ENCODE peak calls at places on chromosomes 11 and 22, in eight cellular contexts. N, S, O, J, I, C, W and T are unnamed samples.

GRCh38 chr22:27668828-27669797 is 132.4 kb downstream of the MN1 start:
- DNase-seq in N (no peak), S (peak; percentile 90), O (no peak), J (peak; percentile 32), I (peak; percentile 90), C (peak; percentile 65), W (peak; percentile 71), T (peak; percentile 68)

GRCh38 chr11:44530413-44531115 is 34.9 kb upstream of the CD82 start:
- DNase-seq in N (no peak), S (no peak), O (no peak), J (peak; percentile 67), I (no peak), C (peak; percentile 75), W (peak; percentile 63), T (no peak)

GRCh38 chr11:133903056-133903455 is 53.7 kb downstream of the IGSF9B start:
- DNase-seq in N (no peak), S (no peak), O (no peak), J (no peak), I (no peak), C (no peak), W (no peak), T (no peak)

GRCh38 chr11:70135142-70136132 is 57.3 kb downstream of the ANO1 start:
- DNase-seq in N (no peak), S (no peak), O (no peak), J (no peak), I (no peak), C (peak; percentile 75), W (peak; percentile 34), T (no peak)

GRCh38 chr22:29155966-29156365 is 49.7 kb upstream of the EMID1 start:
- DNase-seq in N (peak; percentile 4), S (no peak), O (no peak), J (no peak), I (no peak), C (no peak), W (no peak), T (no peak)

GRCh38 chr11:15621565-15621964 is 506.8 kb downstream of the INSC start:
- DNase-seq in N (no peak), S (no peak), O (no peak), J (no peak), I (no peak), C (no peak), W (no peak), T (no peak)

GRCh38 chr11:133078591-133079179 is 453.6 kb downstream of the OPCML start:
- DNase-seq in N (no peak), S (no peak), O (no peak), J (peak; percentile 37), I (no peak), C (peak; percentile 58), W (peak; percentile 31), T (peak; percentile 48)

GRCh38 chr22:21766933-21767462 is 31.4 kb upstream of the YPEL1 start:
- DNase-seq in N (no peak), S (no peak), O (no peak), J (no peak), I (no peak), C (no peak), W (no peak), T (no peak)

GRCh38 chr22:19535001-19535400 is 10.8 kb upstream of the CLDN5 start:
- DNase-seq in N (no peak), S (no peak), O (no peak), J (no peak), I (no peak), C (no peak), W (no peak), T (no peak)

GRCh38 chr11:122113836-122114235 is 2.2 kb downstream of the BLID start:
- DNase-seq in N (no peak), S (no peak), O (no peak), J (peak; percentile 67), I (no peak), C (peak; percentile 66), W (peak; percentile 55), T (no peak)

GRCh38 chr22:19244600-19245352 is 46.7 kb downstream of the CLTCL1 start:
- DNase-seq in N (no peak), S (no peak), O (no peak), J (no peak), I (no peak), C (no peak), W (no peak), T (no peak)

GRCh38 chr11:19966435-19966834 is 193.8 kb downstream of the DBX1 start:
- DNase-seq in N (no peak), S (no peak), O (no peak), J (no peak), I (no peak), C (no peak), W (no peak), T (no peak)

GRCh38 chr11:19962053-19962794 is 198.1 kb downstream of the DBX1 start:
- DNase-seq in N (no peak), S (no peak), O (no peak), J (no peak), I (no peak), C (no peak), W (no peak), T (no peak)

GRCh38 chr11:19961225-19961624 is 199.1 kb downstream of the DBX1 start:
- DNase-seq in N (no peak), S (no peak), O (no peak), J (no peak), I (no peak), C (no peak), W (no peak), T (no peak)

GRCh38 chr11:19962795-19963163 is 197.5 kb downstream of the DBX1 start:
- DNase-seq in N (no peak), S (no peak), O (no peak), J (peak; percentile 90), I (no peak), C (peak; percentile 46), W (peak; percentile 67), T (peak; percentile 58)

DNA sequence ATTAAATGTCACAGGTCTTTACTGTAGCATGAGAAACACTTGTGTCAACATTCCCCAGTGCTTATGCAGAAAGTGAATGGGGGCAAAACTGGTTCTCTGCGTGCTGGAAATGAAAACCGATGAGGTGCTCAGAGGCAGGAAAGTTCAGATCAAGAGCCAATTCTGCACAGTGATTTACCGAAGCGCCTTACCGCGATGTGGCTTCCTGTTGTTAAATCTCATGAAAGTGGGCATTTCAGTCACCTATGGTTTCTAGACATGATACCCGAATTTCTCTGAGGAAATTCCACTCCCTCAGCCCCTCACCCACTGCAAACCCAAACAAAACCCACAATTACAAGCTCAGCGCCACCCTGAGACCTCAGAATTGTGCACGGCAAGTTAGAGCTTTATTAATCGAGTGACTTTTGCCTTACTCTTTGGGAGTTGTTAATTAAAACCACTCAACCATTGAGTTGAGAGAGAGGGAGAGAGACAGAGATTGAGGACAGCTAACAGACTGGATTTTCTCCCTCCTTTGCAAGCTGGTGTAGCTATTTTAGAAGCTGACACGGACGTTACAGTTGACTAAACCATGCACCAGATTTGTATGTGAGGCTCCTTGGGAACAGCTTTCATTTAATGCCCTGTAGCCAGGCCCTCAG is 196.5 kb downstream of the DBX1 start:
- DNase-seq in N (no peak), S (no peak), O (no peak), J (no peak), I (no peak), C (no peak), W (no peak), T (no peak)
- TF ChIP-seq CTCF in N (no peak), S (no peak), O (no peak), J (no peak), I (no peak), C (no peak), W (no peak), T (no peak)

DNA sequence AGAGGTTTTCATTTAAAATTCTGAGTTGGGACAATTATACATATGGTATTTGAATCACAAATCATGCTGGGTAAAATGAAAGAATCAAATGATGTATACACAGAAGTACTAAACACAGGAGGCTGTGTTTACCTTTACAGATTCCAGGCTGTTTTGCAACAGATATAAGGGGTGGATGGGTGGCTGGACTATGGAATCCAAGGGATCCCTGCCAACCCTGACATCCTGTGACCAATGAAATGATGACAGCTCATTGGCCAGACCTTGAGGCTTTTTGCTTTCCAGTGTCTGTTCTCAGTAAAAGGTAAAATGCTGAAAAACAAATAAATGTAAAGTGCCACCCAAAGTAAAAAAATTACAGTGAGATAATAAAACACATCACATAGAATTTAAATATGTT is 3.3 kb upstream of the DDI1 start:
- DNase-seq in N (peak; percentile 58), S (peak; percentile 11), O (no peak), J (peak; percentile 77), I (no peak), C (peak; percentile 93), W (peak; percentile 92), T (peak; percentile 84)
- H3K4me3 ChIP-seq in N (no peak overlapping the region), S (no peak overlapping the region), O (no peak overlapping the region), J (no peak overlapping the region), I (no peak overlapping the region), C (no peak overlapping the region), W (no peak overlapping the region), T (no peak overlapping the region)

DNA sequence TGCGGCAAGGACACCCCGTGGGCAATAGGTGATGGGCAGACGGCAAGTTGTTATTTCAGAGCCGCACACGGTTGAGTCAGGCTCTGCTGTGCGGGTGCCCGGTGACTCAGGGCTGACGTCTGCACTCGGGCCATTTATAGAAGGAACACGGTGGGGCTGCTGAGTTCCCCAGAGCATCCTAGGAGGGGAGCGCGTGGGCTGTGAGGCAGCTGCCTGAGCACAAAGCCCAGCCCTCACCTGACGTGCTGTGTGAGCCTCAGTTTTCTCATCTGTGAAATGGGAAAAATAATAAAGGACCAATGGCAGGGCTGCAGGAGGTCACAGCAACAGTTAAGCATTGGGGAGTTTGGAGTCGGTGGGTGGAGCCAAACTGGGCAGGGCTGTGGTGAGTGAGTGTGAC is 11.3 kb upstream of the RHOD start:
- DNase-seq in N (no peak), S (no peak), O (peak; percentile 56), J (peak; percentile 96), I (no peak), C (peak; percentile 74), W (peak; percentile 80), T (peak; percentile 94)
- TF ChIP-seq CTCF in N (no peak), S (no peak), O (no peak), J (no peak), I (no peak), C (no peak), W (no peak), T (no peak)

GRCh38 chr11:111531687-111532364 is 8.7 kb upstream of the LAYN start:
- DNase-seq in N (no peak), S (no peak), O (no peak), J (peak; percentile 92), I (no peak), C (peak; percentile 77), W (peak; percentile 82), T (peak; percentile 97)
- H3K4me3 ChIP-seq in N (no peak overlapping the region), S (no peak overlapping the region), O (no peak overlapping the region), J (no peak overlapping the region), I (no peak overlapping the region), C (no peak overlapping the region), W (no peak overlapping the region), T (no peak overlapping the region)

DNA sequence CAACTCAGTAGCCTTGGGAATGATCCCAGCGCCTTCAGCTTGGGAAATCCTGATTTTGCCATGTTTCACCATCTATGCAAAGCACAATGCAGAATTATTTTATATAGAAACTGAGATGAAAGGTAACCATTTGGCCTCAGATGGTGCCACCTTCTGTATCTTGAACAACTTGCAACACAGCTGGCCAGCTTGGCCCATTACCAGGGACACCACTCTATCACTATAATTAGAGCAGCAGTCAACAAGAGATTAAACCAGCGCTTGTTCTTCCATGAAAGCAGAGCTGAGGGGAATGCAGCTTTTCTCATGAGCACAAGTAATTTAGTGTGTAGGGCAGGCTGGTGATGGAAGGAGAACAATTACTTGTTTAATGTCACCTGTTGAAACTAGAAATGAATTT is 6.7 kb upstream of the ZDHHC13 start:
- DNase-seq in N (no peak), S (peak; percentile 53), O (no peak), J (no peak), I (no peak), C (no peak), W (no peak), T (no peak)
- TF ChIP-seq CTCF in N (no peak), S (peak; percentile 33), O (no peak), J (no peak), I (no peak), C (no peak), W (no peak), T (peak; percentile 35)

GRCh38 chr11:17385926-17386325 is 2.5 kb downstream of the KCNJ11 start:
- DNase-seq in N (no peak), S (no peak), O (no peak), J (no peak), I (no peak), C (no peak), W (no peak), T (no peak)
- H3K4me3 ChIP-seq in N (no peak overlapping the region), S (peak overlapping the region; percentile 46), O (no peak overlapping the region), J (no peak overlapping the region), I (peak overlapping the region; percentile 21), C (no peak overlapping the region), W (no peak overlapping the region), T (no peak overlapping the region)